ENCODE peak calls at places on chromosomes 4 and X, in nine cellular contexts. X is T-helper 1 cell; S is activated CD4-positive, CD25-positive, alpha-beta regulatory T cell treated with anti-CD3 and anti-CD28 coated beads, Interleukin-2, amount 50 U/mL, for 72 hours; R is NCI-H1930; N is cerebellar cortex; I is cerebellum; J is hypothalamus; G is GM12865; U is stimulated activated CD8-positive, alpha-beta memory T cell treated with anti-CD3 and anti-CD28 coated beads, Interleukin-7, amount 100 ng/mL, for 24 hours. C is an unnamed sample.

GRCh38 chr4:154315741-154316140 is 175.9 kb downstream of the DCHS2 start:
- DNase-seq in U (no peak), J (no peak), N (no peak), G (no peak), I (no peak), X (no peak), R (no peak), S (no peak), C (no peak)

GRCh38 chr4:157014621-157015591 is 43.3 kb upstream of the PDGFC start:
- DNase-seq in R (no peak), U (no peak), G (peak; percentile 10), N (no peak), I (no peak), X (no peak), S (no peak), J (no peak), C (peak; percentile 74)

GRCh38 chrX:137166591-137166990 is 132.8 kb upstream of the GPR101 start:
- DNase-seq in N (peak; percentile 4), I (no peak), J (no peak), R (peak; percentile 11), U (no peak), S (no peak), G (peak; percentile 4), X (peak; percentile 1), C (no peak)

GRCh38 chrX:19121898-19122640 is at the start of gene ADGRG2:
- DNase-seq in S (no peak), N (no peak), J (no peak), X (no peak), U (no peak), I (peak; percentile 2), R (no peak), G (no peak), C (peak; percentile 58)

GRCh38 chrX:2464677-2465166 is 36.1 kb downstream of the DHRSX start:
- DNase-seq in X (no peak), R (no peak), N (peak; percentile 88), J (no peak), I (no peak), S (no peak), G (no peak), U (no peak), C (no peak)

GRCh38 chr4:168784786-168785461 is 225.1 kb downstream of the CBR4 start:
- DNase-seq in R (no peak), I (no peak), U (no peak), G (no peak), N (no peak), X (no peak), S (no peak), J (no peak), C (no peak)

GRCh38 chrX:150821971-150822370 is 76.5 kb downstream of the CD99L2 start:
- DNase-seq in X (no peak), U (no peak), I (no peak), J (no peak), S (no peak), G (no peak), N (no peak), R (no peak), C (no peak)

GRCh38 chrX:132467029-132467428 is 21.8 kb downstream of the MBNL3 start:
- DNase-seq in X (no peak), G (no peak), I (no peak), J (no peak), R (no peak), N (no peak), S (no peak), U (no peak), C (peak; percentile 26)

GRCh38 chrX:95884196-95884595 is 800.4 kb upstream of the DIAPH2 start:
- DNase-seq in N (no peak), U (no peak), I (no peak), J (no peak), R (no peak), S (no peak), G (no peak), X (no peak), C (no peak)

C was measured in AG20443.